ENCODE peak calls at places on chromosomes 2 and 18, in six cellular contexts. One of them, this sample, is unnamed.
A peak's percentile ranks its signal among the peaks of the same experiment; 100 is the strongest.

GRCh38 chr18:59715445-59715844 is 18.2 kb upstream of the CCBE1 start:
- DNase-seq in GM23338: no peak
- DNase-seq in AG10803: peak; percentile 49
- DNase-seq in GM12865: no peak
- DNase-seq in nephron progenitor cell: no peak
- DNase-seq in GM12864: no peak
- DNase-seq in this sample: no peak

GRCh38 chr2:46956981-46957531 is 41.5 kb upstream of the MCFD2 start:
- DNase-seq in GM12864: no peak
- DNase-seq in GM23338: no peak
- DNase-seq in GM12865: no peak
- DNase-seq in AG10803: no peak
- DNase-seq in nephron progenitor cell: no peak
- DNase-seq in this sample: no peak

GRCh38 chr2:20135631-20136050 is 84.2 kb upstream of the LAPTM4A start:
- DNase-seq in AG10803: peak; percentile 71
- DNase-seq in GM23338: peak; percentile 91
- DNase-seq in nephron progenitor cell: peak; percentile 76
- DNase-seq in GM12864: peak; percentile 57
- DNase-seq in GM12865: peak; percentile 81
- DNase-seq in this sample: peak; percentile 83

GRCh38 chr2:226772389-226773179 is 27.0 kb downstream of the IRS1 start:
- DNase-seq in nephron progenitor cell: no peak
- DNase-seq in AG10803: no peak
- DNase-seq in GM23338: no peak
- DNase-seq in GM12865: peak; percentile 88
- DNase-seq in GM12864: peak; percentile 80
- DNase-seq in this sample: peak; percentile 49

GRCh38 chr2:15142069-15142689 is 419.0 kb downstream of the NBAS start:
- DNase-seq in GM12864: peak; percentile 98
- DNase-seq in nephron progenitor cell: no peak
- DNase-seq in GM23338: no peak
- DNase-seq in AG10803: no peak
- DNase-seq in GM12865: peak; percentile 96
- DNase-seq in this sample: peak; percentile 86

GRCh38 chr2:42775186-42775585 is 11.3 kb upstream of the OXER1 start:
- DNase-seq in GM12865: peak; percentile 71
- DNase-seq in GM23338: no peak
- DNase-seq in nephron progenitor cell: no peak
- DNase-seq in GM12864: no peak
- DNase-seq in AG10803: no peak
- DNase-seq in this sample: no peak

GRCh38 chr18:55320399-55321255 is 267.4 kb downstream of the TCF4 start:
- DNase-seq in GM12865: peak; percentile 64
- DNase-seq in AG10803: peak; percentile 60
- DNase-seq in nephron progenitor cell: no peak
- DNase-seq in GM12864: no peak
- DNase-seq in GM23338: no peak
- DNase-seq in this sample: no peak

GRCh38 chr2:66270247-66270646 is 164.7 kb upstream of the MEIS1 start:
- DNase-seq in nephron progenitor cell: no peak
- DNase-seq in GM23338: peak; percentile 77
- DNase-seq in AG10803: no peak
- DNase-seq in GM12864: no peak
- DNase-seq in GM12865: no peak
- DNase-seq in this sample: no peak

GRCh38 chr2:121565389-121566250 is 34.9 kb downstream of the RNU4ATAC start:
- DNase-seq in GM12864: no peak
- DNase-seq in GM23338: no peak
- DNase-seq in AG10803: no peak
- DNase-seq in nephron progenitor cell: no peak
- DNase-seq in GM12865: no peak
- DNase-seq in this sample: no peak

GRCh38 chr2:26355038-26355995 is 8.7 kb upstream of the ADGRF3 start:
- DNase-seq in nephron progenitor cell: no peak
- DNase-seq in GM12864: no peak
- DNase-seq in GM12865: no peak
- DNase-seq in AG10803: peak; percentile 82
- DNase-seq in GM23338: peak; percentile 66
- DNase-seq in this sample: no peak

GRCh38 chr2:136214284-136214683 is 96.3 kb upstream of the CXCR4 start:
- DNase-seq in AG10803: no peak
- DNase-seq in nephron progenitor cell: no peak
- DNase-seq in GM12864: no peak
- DNase-seq in GM23338: no peak
- DNase-seq in GM12865: peak; percentile 48
- DNase-seq in this sample: no peak

GRCh38 chr2:71893646-71894045 is 254.0 kb downstream of the CYP26B1 start:
- DNase-seq in nephron progenitor cell: no peak
- DNase-seq in GM23338: no peak
- DNase-seq in GM12864: no peak
- DNase-seq in AG10803: no peak
- DNase-seq in GM12865: no peak
- DNase-seq in this sample: no peak

GRCh38 chr2:55157474-55157884 is 74.6 kb downstream of the CLHC1 start:
- DNase-seq in AG10803: peak; percentile 58
- DNase-seq in nephron progenitor cell: no peak
- DNase-seq in GM12865: peak; percentile 15
- DNase-seq in GM12864: no peak
- DNase-seq in GM23338: no peak
- DNase-seq in this sample: no peak
- TF ChIP-seq CTCF in AG10803: peak; percentile 27
- TF ChIP-seq CTCF in nephron progenitor cell: no peak
- TF ChIP-seq CTCF in GM12865: no peak
- TF ChIP-seq CTCF in GM12864: no peak
- TF ChIP-seq CTCF in GM23338: no peak
- TF ChIP-seq CTCF in this sample: no peak

GRCh38 chr2:169287666-169288065 is 74.7 kb downstream of the LRP2 start:
- DNase-seq in GM12864: no peak
- DNase-seq in GM23338: no peak
- DNase-seq in GM12865: no peak
- DNase-seq in AG10803: no peak
- DNase-seq in nephron progenitor cell: no peak
- DNase-seq in this sample: no peak
- TF ChIP-seq CTCF in GM12864: no peak
- TF ChIP-seq CTCF in GM23338: no peak
- TF ChIP-seq CTCF in GM12865: no peak
- TF ChIP-seq CTCF in AG10803: no peak
- TF ChIP-seq CTCF in nephron progenitor cell: no peak
- TF ChIP-seq CTCF in this sample: no peak

GRCh38 chr2:151952691-151953456 is 124.7 kb upstream of the ARL5A start:
- DNase-seq in GM12864: no peak
- DNase-seq in GM12865: no peak
- DNase-seq in AG10803: no peak
- DNase-seq in nephron progenitor cell: no peak
- DNase-seq in GM23338: no peak
- DNase-seq in this sample: no peak

GRCh38 chr2:151947524-151948165 is 119.4 kb upstream of the ARL5A start:
- DNase-seq in GM23338: no peak
- DNase-seq in AG10803: no peak
- DNase-seq in GM12865: peak; percentile 16
- DNase-seq in nephron progenitor cell: no peak
- DNase-seq in GM12864: peak; percentile 12
- DNase-seq in this sample: no peak

GRCh38 chr2:151959203-151959602 is 131.0 kb upstream of the ARL5A start:
- DNase-seq in GM12864: no peak
- DNase-seq in GM12865: no peak
- DNase-seq in GM23338: no peak
- DNase-seq in nephron progenitor cell: no peak
- DNase-seq in AG10803: no peak
- DNase-seq in this sample: no peak

GRCh38 chr2:151953467-151953866 is 125.2 kb upstream of the ARL5A start:
- DNase-seq in GM12865: no peak
- DNase-seq in GM23338: no peak
- DNase-seq in nephron progenitor cell: no peak
- DNase-seq in GM12864: no peak
- DNase-seq in AG10803: no peak
- DNase-seq in this sample: no peak
- TF ChIP-seq CTCF in GM12865: no peak
- TF ChIP-seq CTCF in GM23338: no peak
- TF ChIP-seq CTCF in nephron progenitor cell: no peak
- TF ChIP-seq CTCF in GM12864: no peak
- TF ChIP-seq CTCF in AG10803: no peak
- TF ChIP-seq CTCF in this sample: no peak

DNA sequence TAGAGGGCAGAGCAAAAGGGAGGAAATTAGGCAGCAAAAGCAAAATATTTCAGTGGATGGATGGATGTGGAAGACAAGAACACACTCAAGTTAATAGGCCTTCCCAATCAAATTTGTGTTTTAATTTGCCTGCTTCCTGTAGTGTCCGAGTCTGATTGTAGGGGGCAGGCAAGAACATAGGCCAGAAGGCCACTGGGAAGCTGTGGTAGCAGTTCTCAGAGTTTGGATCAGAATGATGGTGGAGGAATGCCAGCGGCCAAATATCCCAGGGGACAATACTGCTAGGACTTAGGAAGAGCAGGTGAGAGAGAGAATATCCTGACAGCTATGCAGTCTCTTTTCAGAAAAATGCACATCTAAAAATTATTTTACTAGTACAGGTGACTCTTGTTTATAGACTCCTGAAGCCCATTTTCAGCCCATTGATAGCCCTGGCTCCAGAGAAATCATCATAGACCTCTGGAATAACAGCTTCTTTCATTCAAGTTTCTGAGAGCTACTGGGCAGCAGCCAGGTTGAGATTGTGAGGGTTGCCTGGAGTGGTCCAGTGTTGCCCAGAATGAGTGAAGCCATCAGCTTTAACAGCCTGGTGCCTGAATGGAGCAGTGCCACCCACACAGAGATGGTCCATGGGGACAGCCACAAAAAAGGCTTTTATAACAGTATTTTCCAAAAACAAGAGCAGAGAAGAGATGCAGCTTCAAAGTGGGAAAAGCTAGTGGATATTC is 19.1 kb upstream of the SERPINE2 start:
- DNase-seq in GM12864: no peak
- DNase-seq in AG10803: no peak
- DNase-seq in GM12865: no peak
- DNase-seq in nephron progenitor cell: no peak
- DNase-seq in GM23338: peak; percentile 33
- DNase-seq in this sample: no peak
- TF ChIP-seq CTCF in GM12864: no peak
- TF ChIP-seq CTCF in AG10803: no peak
- TF ChIP-seq CTCF in GM12865: no peak
- TF ChIP-seq CTCF in nephron progenitor cell: no peak
- TF ChIP-seq CTCF in GM23338: peak; percentile 46
- TF ChIP-seq CTCF in this sample: no peak

DNA sequence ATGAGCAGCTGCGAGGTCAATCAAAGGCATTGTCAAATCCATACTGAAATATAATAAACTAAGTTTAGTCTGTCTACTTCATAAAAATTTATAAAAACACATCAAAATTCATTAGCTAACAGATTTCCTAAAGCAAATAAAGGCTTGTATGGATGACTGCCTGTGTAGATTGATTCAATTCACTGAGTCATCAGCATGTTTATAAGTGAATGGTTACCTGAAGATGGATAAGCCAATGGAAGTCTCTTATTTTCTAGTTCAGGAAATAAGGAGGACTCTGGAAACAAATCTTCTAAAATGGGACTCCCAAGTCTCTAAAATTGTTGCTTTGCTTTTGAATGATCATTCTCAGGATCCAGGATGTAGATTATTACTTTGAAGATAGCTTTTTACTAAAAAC is 57.0 kb upstream of the HNRNPA3 start:
- DNase-seq in GM12864: no peak
- DNase-seq in GM12865: no peak
- DNase-seq in AG10803: no peak
- DNase-seq in nephron progenitor cell: no peak
- DNase-seq in GM23338: no peak
- DNase-seq in this sample: no peak
- TF ChIP-seq CTCF in GM12864: no peak
- TF ChIP-seq CTCF in GM12865: no peak
- TF ChIP-seq CTCF in AG10803: no peak
- TF ChIP-seq CTCF in nephron progenitor cell: no peak
- TF ChIP-seq CTCF in GM23338: no peak
- TF ChIP-seq CTCF in this sample: no peak

DNA sequence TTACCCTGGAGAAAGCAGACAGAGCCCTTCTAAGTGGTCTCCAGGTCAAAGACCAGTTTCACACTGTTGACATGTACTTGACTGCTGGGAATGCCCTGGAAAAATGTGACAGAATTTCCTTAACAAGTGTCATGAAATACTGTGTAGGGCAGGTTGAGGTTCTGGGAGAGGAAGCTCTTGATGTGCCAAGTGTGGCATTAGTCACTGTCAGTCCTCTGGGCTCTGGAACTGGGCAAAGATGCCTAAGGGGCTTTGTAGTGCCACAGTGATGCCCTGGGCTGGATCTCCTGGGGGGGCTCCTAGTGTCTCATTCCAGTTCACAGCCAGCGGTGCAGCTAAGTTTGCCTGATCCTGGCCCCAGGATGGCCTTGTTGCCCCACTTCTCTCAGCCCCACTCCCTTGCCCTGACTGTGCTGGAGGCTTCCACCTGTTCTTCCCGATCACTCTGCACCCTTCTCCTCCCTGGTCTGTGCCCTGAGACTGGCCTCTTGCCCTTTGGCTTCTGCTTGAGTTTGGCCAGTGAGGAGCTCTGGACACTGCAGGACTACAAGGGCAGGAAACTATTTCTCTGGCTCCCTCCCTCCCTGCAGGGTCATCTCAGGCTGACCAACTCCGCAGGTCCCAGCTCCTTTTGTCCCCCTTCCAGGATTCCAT is 27.0 kb upstream of the FAM124B start:
- DNase-seq in GM23338: no peak
- DNase-seq in GM12865: no peak
- DNase-seq in nephron progenitor cell: no peak
- DNase-seq in AG10803: no peak
- DNase-seq in GM12864: no peak
- DNase-seq in this sample: no peak
- TF ChIP-seq CTCF in GM23338: no peak
- TF ChIP-seq CTCF in GM12865: no peak
- TF ChIP-seq CTCF in nephron progenitor cell: no peak
- TF ChIP-seq CTCF in AG10803: no peak
- TF ChIP-seq CTCF in GM12864: no peak
- TF ChIP-seq CTCF in this sample: no peak

This sample was measured in GM10248.